ENCODE peak calls at places on chromosomes 2 and 18, in four cellular contexts. One of them, this sample, is unnamed.

GRCh38 chr2:134407154-134407890 is 153.4 kb downstream of the MGAT5 start:
- DNase-seq in psoas muscle: no peak
- DNase-seq in keratinocyte: no peak
- DNase-seq in IMR-90: no peak
- DNase-seq in this sample: no peak

GRCh38 chr2:149787206-149787605 is 199.6 kb upstream of the MMADHC start:
- DNase-seq in psoas muscle: no peak
- DNase-seq in keratinocyte: no peak
- DNase-seq in IMR-90: no peak
- DNase-seq in this sample: no peak

GRCh38 chr2:88450925-88451575 is 1.4 kb downstream of the FOXI3 start:
- DNase-seq in psoas muscle: no peak
- DNase-seq in keratinocyte: no peak
- DNase-seq in IMR-90: no peak
- DNase-seq in this sample: no peak

GRCh38 chr2:17620841-17621240 is 80.3 kb downstream of the VSNL1 start:
- DNase-seq in psoas muscle: no peak
- DNase-seq in keratinocyte: peak
- DNase-seq in IMR-90: peak
- DNase-seq in this sample: no peak

GRCh38 chr18:72672364-72673151 is 128.4 kb upstream of the CBLN2 start:
- DNase-seq in psoas muscle: no peak
- DNase-seq in keratinocyte: no peak
- DNase-seq in IMR-90: peak
- DNase-seq in this sample: no peak

GRCh38 chr18:13120967-13121586 is 97.5 kb upstream of the LDLRAD4 start:
- DNase-seq in psoas muscle: no peak
- DNase-seq in keratinocyte: no peak
- DNase-seq in IMR-90: peak
- DNase-seq in this sample: no peak

GRCh38 chr2:237039301-237039906 is 46.3 kb upstream of the COPS8 start:
- DNase-seq in psoas muscle: no peak
- DNase-seq in keratinocyte: no peak
- DNase-seq in IMR-90: no peak
- DNase-seq in this sample: no peak

GRCh38 chr2:69531186-69531585 is 94.0 kb upstream of the NFU1 start:
- DNase-seq in psoas muscle: no peak
- DNase-seq in keratinocyte: peak
- DNase-seq in IMR-90: no peak
- DNase-seq in this sample: no peak

GRCh38 chr2:9769171-9770005 is 73.9 kb upstream of the TAF1B start:
- DNase-seq in psoas muscle: no peak
- DNase-seq in keratinocyte: no peak
- DNase-seq in IMR-90: peak
- DNase-seq in this sample: no peak

GRCh38 chr2:19682493-19682892 is 219.3 kb downstream of the TTC32 start:
- DNase-seq in psoas muscle: no peak
- DNase-seq in keratinocyte: no peak
- DNase-seq in IMR-90: peak
- DNase-seq in this sample: no peak

GRCh38 chr2:169743549-169743948 is 9.9 kb downstream of the KLHL23 start:
- DNase-seq in psoas muscle: no peak
- DNase-seq in keratinocyte: no peak
- DNase-seq in IMR-90: no peak
- DNase-seq in this sample: no peak

GRCh38 chr2:69933839-69934613 is 19.1 kb downstream of the MXD1 start:
- DNase-seq in psoas muscle: no peak
- DNase-seq in keratinocyte: no peak
- DNase-seq in IMR-90: peak
- DNase-seq in this sample: no peak

GRCh38 chr2:49686291-49686690 is 532.0 kb upstream of the FSHR start:
- DNase-seq in psoas muscle: no peak
- DNase-seq in keratinocyte: no peak
- DNase-seq in IMR-90: no peak
- DNase-seq in this sample: no peak

GRCh38 chr2:49686897-49687442 is 532.7 kb upstream of the FSHR start:
- DNase-seq in psoas muscle: no peak
- DNase-seq in keratinocyte: no peak
- DNase-seq in IMR-90: no peak
- DNase-seq in this sample: no peak

GRCh38 chr2:49687873-49688272 is 533.6 kb upstream of the FSHR start:
- DNase-seq in psoas muscle: no peak
- DNase-seq in keratinocyte: no peak
- DNase-seq in IMR-90: no peak
- DNase-seq in this sample: no peak
- TF ChIP-seq CTCF in psoas muscle: no peak
- TF ChIP-seq CTCF in keratinocyte: no peak
- TF ChIP-seq CTCF in IMR-90: peak
- TF ChIP-seq CTCF in this sample: peak

DNA sequence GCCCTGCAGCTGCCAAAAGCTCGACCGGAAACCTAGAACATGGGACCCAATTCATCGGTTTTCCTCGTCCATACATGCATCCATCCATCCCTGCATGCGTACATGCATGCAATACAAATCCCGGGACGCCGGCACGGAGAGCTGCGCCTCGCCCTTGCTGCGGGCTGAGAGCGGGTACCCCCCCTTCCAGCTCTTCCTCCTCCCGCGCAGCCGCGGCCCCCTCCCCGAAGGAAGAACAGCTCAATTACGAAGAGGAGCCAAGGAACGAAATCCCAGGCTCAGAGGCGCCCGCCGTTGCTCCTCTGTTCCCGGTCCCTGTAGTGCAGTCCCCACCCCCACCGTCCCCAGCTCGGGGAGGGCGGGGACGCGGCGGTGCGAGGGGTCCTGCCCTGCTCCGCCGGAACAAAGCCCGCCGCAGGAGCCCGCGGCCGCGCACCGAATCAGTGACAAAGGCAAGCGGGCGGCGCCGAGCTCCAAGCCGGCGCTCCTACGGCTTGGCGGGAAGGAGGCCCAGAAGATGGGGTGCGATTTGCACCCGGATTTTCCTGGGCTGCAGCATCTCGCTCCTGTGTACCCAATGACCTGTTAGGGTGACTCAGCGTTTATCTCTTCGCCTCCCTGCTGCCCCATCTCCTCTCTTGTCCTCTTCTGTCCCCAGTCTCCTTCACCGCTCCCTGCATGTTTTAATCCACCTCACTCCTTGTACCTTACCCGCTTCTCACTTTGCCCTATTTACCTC is 8.9 kb upstream of the POU3F3 start:
- DNase-seq in psoas muscle: no peak
- DNase-seq in keratinocyte: no peak
- DNase-seq in IMR-90: no peak
- DNase-seq in this sample: peak
- H3K4me3 ChIP-seq in psoas muscle: peak
- H3K4me3 ChIP-seq in keratinocyte: no peak
- H3K4me3 ChIP-seq in IMR-90: no peak
- H3K4me3 ChIP-seq in this sample: no peak

GRCh38 chr2:14524041-14524802 is 108.3 kb upstream of the LRATD1 start:
- DNase-seq in psoas muscle: no peak
- DNase-seq in keratinocyte: no peak
- DNase-seq in IMR-90: peak
- DNase-seq in this sample: no peak
- TF ChIP-seq CTCF in psoas muscle: no peak
- TF ChIP-seq CTCF in keratinocyte: no peak
- TF ChIP-seq CTCF in IMR-90: no peak
- TF ChIP-seq CTCF in this sample: no peak

DNA sequence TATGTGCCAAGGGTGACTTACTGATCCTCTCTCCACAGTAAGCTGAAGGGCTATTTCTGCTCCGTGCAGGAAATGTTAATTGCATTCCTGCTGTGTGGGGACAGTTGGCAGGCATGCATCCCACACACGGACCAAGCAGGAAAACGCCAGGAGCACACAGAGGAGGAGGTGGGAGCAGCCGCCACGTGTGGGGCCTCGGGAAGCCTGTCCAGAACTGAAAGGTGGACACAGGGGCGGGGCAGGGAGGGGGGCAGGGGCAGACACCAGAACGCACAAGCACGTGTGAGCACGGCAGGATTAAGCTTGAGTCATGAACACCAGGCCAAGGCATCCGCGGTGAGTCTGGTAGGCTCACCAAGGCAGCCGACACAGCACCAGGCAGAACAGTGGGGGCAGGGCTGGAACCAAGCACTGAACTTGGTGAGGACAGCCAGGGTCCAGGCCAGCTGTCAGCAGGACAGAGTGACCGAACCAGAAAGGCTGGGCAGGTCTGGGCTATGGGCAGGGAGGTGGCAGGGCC is 177.1 kb downstream of the EIPR1 start:
- DNase-seq in psoas muscle: peak
- DNase-seq in keratinocyte: no peak
- DNase-seq in IMR-90: no peak
- DNase-seq in this sample: no peak
- H3K4me3 ChIP-seq in psoas muscle: no peak
- H3K4me3 ChIP-seq in keratinocyte: no peak
- H3K4me3 ChIP-seq in IMR-90: no peak
- H3K4me3 ChIP-seq in this sample: no peak